ENCODE peak calls at places on chromosomes 13 and 19, in seven cellular contexts. C, A, V, H, R, T and B are unnamed samples.

GRCh38 chr19:4013886-4014540 is 6.5 kb downstream of the PIAS4 start:
- DNase-seq in V (no peak), R (no peak), T (no peak), A (no peak), H (no peak), C (no peak), B (no peak)

GRCh38 chr13:51315658-51316057 is 23.8 kb upstream of the SERPINE3 start:
- DNase-seq in H (no peak), T (no peak), A (no peak), C (no peak), R (no peak), V (no peak), B (no peak)

GRCh38 chr19:52336976-52337375 is 933 bp downstream of the ZNF610 start:
- DNase-seq in V (no peak), H (no peak), C (no peak), R (no peak), A (no peak), T (no peak), B (peak)

GRCh38 chr19:18438331-18439024 is 545 bp upstream of the ISYNA1 start:
- DNase-seq in R (no peak), H (no peak), V (peak), C (peak), T (no peak), A (no peak), B (peak)

GRCh38 chr19:4369109-4369887 is 25.9 kb downstream of the MPND start:
- DNase-seq in T (peak), V (no peak), H (no peak), C (peak), A (no peak), R (peak), B (no peak)

GRCh38 chr13:52738719-52739467 is 727 bp downstream of the CNMD start:
- DNase-seq in V (no peak), H (no peak), R (no peak), T (no peak), C (no peak), A (no peak), B (peak)

GRCh38 chr19:33388817-33389573 is 15.5 kb downstream of the CEBPG start:
- DNase-seq in C (no peak), H (no peak), R (no peak), A (no peak), T (no peak), V (no peak), B (peak)

GRCh38 chr13:49927755-49928154 is 8.4 kb downstream of the SPRYD7 start:
- DNase-seq in C (no peak), V (no peak), R (no peak), T (no peak), H (no peak), A (no peak), B (no peak)

GRCh38 chr19:54002495-54003315 is 11.3 kb downstream of the CACNG6 start:
- DNase-seq in T (no peak), C (no peak), A (no peak), R (no peak), H (no peak), V (no peak), B (no peak)

GRCh38 chr19:11125994-11126685 is 29.4 kb downstream of the SPC24 start:
- DNase-seq in C (peak), A (no peak), V (peak), T (peak), R (peak), H (peak), B (peak)

GRCh38 chr13:98997738-98998641 is 20.1 kb upstream of the DOCK9 start:
- DNase-seq in C (no peak), R (no peak), V (no peak), H (no peak), A (no peak), T (no peak), B (no peak)